ENCODE peak calls at places on chromosomes 11 and 22, in four cellular contexts. R is AG09319, B is sigmoid colon, J is stomach. O is an unnamed sample.

GRCh38 chr11:19978668-19979518 is 181.4 kb downstream of the DBX1 start:
- DNase-seq in R (peak), B (peak), J (no peak), O (peak)

GRCh38 chr11:68495330-68495729 is 34.8 kb downstream of the PPP6R3 start:
- DNase-seq in R (no peak), B (no peak), J (no peak), O (no peak)

GRCh38 chr11:68480193-68480592 is 19.6 kb downstream of the PPP6R3 start:
- DNase-seq in R (no peak), B (no peak), J (no peak), O (no peak)

GRCh38 chr11:63770763-63771162 is 2.2 kb upstream of the ZFTA start:
- DNase-seq in R (no peak), B (no peak), J (no peak), O (no peak)

GRCh38 chr11:60955566-60955965 is 3.6 kb upstream of the SLC15A3 start:
- DNase-seq in R (no peak), B (no peak), J (no peak), O (no peak)

GRCh38 chr22:28967969-28968368 is 84.6 kb downstream of the ZNRF3 start:
- DNase-seq in R (no peak), B (no peak), J (no peak), O (no peak)

GRCh38 chr11:65577756-65578109 is 1.9 kb downstream of the EHBP1L1 start:
- DNase-seq in R (no peak), B (peak), J (no peak), O (no peak)

GRCh38 chr11:79159657-79160450 is 281.0 kb downstream of the TENM4 start:
- DNase-seq in R (no peak), B (no peak), J (no peak), O (no peak)

GRCh38 chr22:23401111-23401909 is 178.8 kb downstream of the IGLL1 start:
- DNase-seq in R (peak), B (peak), J (no peak), O (peak)

GRCh38 chr22:48957311-48957986 is 870.2 kb downstream of the BRD1 start:
- DNase-seq in R (no peak), B (no peak), J (peak), O (no peak)

GRCh38 chr11:67507242-67507890 is 596 bp downstream of the CDK2AP2 start:
- DNase-seq in R (no peak), B (peak), J (peak), O (peak)

GRCh38 chr11:115321602-115322289 is 182.5 kb downstream of the CADM1 start:
- DNase-seq in R (no peak), B (no peak), J (no peak), O (peak)

GRCh38 chr22:26547426-26547825 is 35.2 kb upstream of the TFIP11 start:
- DNase-seq in R (no peak), B (no peak), J (no peak), O (no peak)

GRCh38 chr22:31605851-31606585 is 56.0 kb downstream of the PISD start:
- DNase-seq in R (no peak), B (peak), J (no peak), O (no peak)

GRCh38 chr11:35174666-35175065 is 35.7 kb downstream of the CD44 start:
- DNase-seq in R (no peak), B (no peak), J (no peak), O (peak)

GRCh38 chr22:28728002-28728401 is 13.6 kb downstream of the CHEK2 start:
- DNase-seq in R (no peak), B (no peak), J (no peak), O (no peak)

GRCh38 chr11:117200813-117201515 is 1.8 kb downstream of the TAGLN start:
- DNase-seq in R (no peak), B (no peak), J (no peak), O (no peak)

GRCh38 chr11:93648168-93648567 is 13.3 kb upstream of the CEP295 start:
- DNase-seq in R (no peak), B (no peak), J (no peak), O (no peak)

GRCh38 chr22:30573594-30574094 is 821 bp downstream of the GAL3ST1 start:
- DNase-seq in R (no peak), B (no peak), J (peak), O (no peak)

GRCh38 chr11:64558065-64558745 is 32.8 kb upstream of the SLC22A12 start:
- DNase-seq in R (no peak), B (peak), J (no peak), O (no peak)

GRCh38 chr22:33923660-33924246 is 3.5 kb upstream of the LARGE1 start:
- DNase-seq in R (no peak), B (peak), J (peak), O (peak)

GRCh38 chr11:59243633-59244032 is 30.9 kb upstream of the MPEG1 start:
- DNase-seq in R (no peak), B (no peak), J (no peak), O (no peak)

GRCh38 chr11:126938718-126939117 is 61.9 kb downstream of the KIRREL3 start:
- DNase-seq in R (no peak), B (no peak), J (no peak), O (no peak)

GRCh38 chr22:49460662-49461371 is 366.9 kb downstream of the BRD1 start:
- DNase-seq in R (no peak), B (no peak), J (no peak), O (no peak)

GRCh38 chr22:47259990-47260389 is 497.5 kb downstream of the TBC1D22A start:
- DNase-seq in R (no peak), B (no peak), J (no peak), O (no peak)

GRCh38 chr11:112511271-112511670 is 250.6 kb upstream of the PLET1 start:
- DNase-seq in R (no peak), B (no peak), J (no peak), O (no peak)

GRCh38 chr11:19380375-19380774 is 139.6 kb upstream of the E2F8 start:
- DNase-seq in R (no peak), B (no peak), J (no peak), O (peak)

GRCh38 chr11:13000721-13001120 is 8.4 kb upstream of the RASSF10 start:
- DNase-seq in R (no peak), B (no peak), J (no peak), O (peak)

GRCh38 chr11:101390539-101390938 is 193.3 kb downstream of the TRPC6 start:
- DNase-seq in R (no peak), B (no peak), J (no peak), O (no peak)
- TF ChIP-seq CTCF in R (peak), B (no peak), J (no peak), O (peak)

DNA sequence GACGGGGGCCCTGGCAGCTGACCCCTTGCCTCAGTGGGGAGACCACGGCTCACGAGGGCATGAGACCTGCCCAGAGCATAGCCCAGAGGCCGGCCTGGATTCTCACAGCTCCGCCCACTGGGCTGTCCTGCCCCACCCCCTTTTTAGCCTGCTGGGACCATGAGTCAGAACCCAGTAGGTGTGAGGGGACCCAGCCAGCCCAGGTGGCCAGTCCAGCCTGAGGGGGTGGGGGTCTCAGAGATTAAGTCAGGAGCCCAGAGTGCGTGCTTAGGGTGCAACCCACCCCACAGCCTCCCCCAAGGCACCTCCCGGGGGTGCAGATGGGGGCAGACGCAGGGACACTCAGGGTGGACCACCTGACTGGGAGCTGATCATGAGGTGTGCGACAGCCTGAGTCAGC is 40.1 kb upstream of the PPARA start:
- DNase-seq in R (no peak), B (peak), J (no peak), O (no peak)
- TF ChIP-seq CTCF in R (no peak), B (no peak), J (no peak), O (no peak)

DNA sequence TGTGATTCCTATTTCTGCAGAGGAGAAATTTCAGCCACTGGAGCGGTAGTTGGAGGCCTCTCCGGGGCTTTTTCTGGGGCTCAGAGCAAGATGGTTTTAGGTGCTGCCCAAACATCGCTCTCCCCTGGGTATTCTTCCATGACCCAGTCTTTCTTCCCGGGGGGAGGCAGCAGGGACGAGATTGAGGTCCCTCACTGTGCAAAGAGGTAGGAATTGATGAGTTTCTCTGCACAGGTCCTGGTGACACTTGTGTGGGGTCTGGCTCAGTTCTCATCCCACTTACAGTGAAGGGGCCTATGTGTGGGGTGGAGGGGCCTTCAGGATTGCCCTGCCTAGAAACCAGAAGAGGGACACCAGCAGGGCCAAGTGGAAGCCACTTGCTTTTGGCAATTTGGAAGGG is 138.6 kb upstream of the SYT13 start:
- DNase-seq in R (no peak), B (no peak), J (no peak), O (no peak)
- TF ChIP-seq CTCF in R (no peak), B (no peak), J (no peak), O (no peak)

DNA sequence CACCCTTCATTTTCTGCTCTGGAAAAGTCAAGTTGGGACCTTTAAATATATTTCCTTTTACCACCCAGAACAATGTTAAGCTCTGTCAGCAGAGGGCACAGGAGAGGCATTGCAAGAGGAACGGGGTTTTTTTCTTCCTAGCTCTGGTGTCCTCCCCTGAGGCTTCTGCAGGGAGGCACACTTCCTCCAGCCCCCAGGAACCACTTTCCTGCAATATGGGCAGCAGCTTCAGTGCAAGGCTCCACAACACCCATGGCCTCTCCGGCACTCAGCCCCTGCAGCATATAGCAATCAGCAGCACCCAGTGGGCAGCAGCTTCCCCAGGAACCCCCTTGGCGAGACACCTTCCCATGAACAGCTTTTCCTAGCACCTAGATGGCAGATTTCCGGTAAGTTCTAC is 101.4 kb downstream of the SYT9 start:
- DNase-seq in R (peak), B (no peak), J (no peak), O (no peak)
- TF ChIP-seq CTCF in R (peak), B (peak), J (peak), O (peak)

GRCh38 chr11:30128269-30128932 is 102.4 kb upstream of the FSHB start:
- DNase-seq in R (no peak), B (no peak), J (no peak), O (peak)
- TF ChIP-seq CTCF in R (peak), B (no peak), J (peak), O (peak)

GRCh38 chr11:82960779-82961143 is 59.2 kb downstream of the DDIAS start:
- DNase-seq in R (no peak), B (no peak), J (no peak), O (no peak)

GRCh38 chr11:82960000-82960778 is 58.7 kb downstream of the DDIAS start:
- DNase-seq in R (no peak), B (no peak), J (no peak), O (no peak)
- TF ChIP-seq CTCF in R (no peak), B (no peak), J (no peak), O (no peak)

GRCh38 chr11:75241906-75242644 is 1.5 kb downstream of the TPBGL start:
- DNase-seq in R (no peak), B (no peak), J (peak), O (no peak)
- TF ChIP-seq CTCF in R (no peak), B (no peak), J (peak), O (no peak)

O was measured in astrocyte of the cerebellum.